ENCODE peak calls at places on chromosomes 7 and 10, in four cellular contexts. C is lung, D is SK-N-SH, E is fibroblast of pulmonary artery. Z is an unnamed sample.

GRCh38 chr10:100562806-100563293 is 27.1 kb downstream of the HIF1AN start:
- DNase-seq in C (no peak), D (peak), E (peak), Z (no peak)

GRCh38 chr7:47579458-47579857 is 2.5 kb downstream of the TNS3 start:
- DNase-seq in C (no peak), D (no peak), E (no peak), Z (no peak)

GRCh38 chr10:131959841-131960240 is 21.9 kb downstream of the BNIP3 start:
- DNase-seq in C (no peak), D (no peak), E (no peak), Z (no peak)

GRCh38 chr10:77710081-77710551 is 72.5 kb upstream of the KCNMA1 start:
- DNase-seq in C (no peak), D (no peak), E (no peak), Z (no peak)

GRCh38 chr7:131786204-131786603 is 229.8 kb upstream of the PODXL start:
- DNase-seq in C (no peak), D (no peak), E (no peak), Z (no peak)

GRCh38 chr7:123537026-123537642 is 2.7 kb upstream of the IQUB start:
- DNase-seq in C (no peak), D (no peak), E (peak), Z (no peak)

GRCh38 chr10:10845826-10846225 is 171.8 kb upstream of the CELF2 start:
- DNase-seq in C (no peak), D (no peak), E (no peak), Z (no peak)

GRCh38 chr10:128009768-128010167 is 102.9 kb downstream of the PTPRE start:
- DNase-seq in C (no peak), D (no peak), E (no peak), Z (no peak)

GRCh38 chr10:20147679-20148078 is 331.4 kb downstream of the PLXDC2 start:
- DNase-seq in C (no peak), D (no peak), E (no peak), Z (no peak)

GRCh38 chr7:140655511-140656408 is 15.1 kb upstream of the DENND2A start:
- DNase-seq in C (no peak), D (no peak), E (no peak), Z (peak)

GRCh38 chr7:64528770-64529169 is 34.1 kb downstream of the ZNF680 start:
- DNase-seq in C (no peak), D (no peak), E (no peak), Z (no peak)

GRCh38 chr7:139526578-139527544 is 3.4 kb downstream of the CLEC2L start:
- DNase-seq in C (no peak), D (no peak), E (peak), Z (no peak)

GRCh38 chr7:84107259-84107658 is 87.3 kb downstream of the SEMA3A start:
- DNase-seq in C (no peak), D (no peak), E (no peak), Z (no peak)

GRCh38 chr7:542935-543789 is 23.5 kb upstream of the PDGFA start:
- DNase-seq in C (no peak), D (no peak), E (peak), Z (peak)

GRCh38 chr7:123599766-123600165 is 1.9 kb upstream of the ASB15 start:
- DNase-seq in C (no peak), D (no peak), E (no peak), Z (no peak)

GRCh38 chr7:18040196-18040595 is 12.6 kb upstream of the PRPS1L1 start:
- DNase-seq in C (no peak), D (no peak), E (peak), Z (no peak)

GRCh38 chr10:87817291-87817872 is 644 bp downstream of the ATAD1 start:
- DNase-seq in C (no peak), D (no peak), E (peak), Z (no peak)

GRCh38 chr7:140327261-140327661 is 71.1 kb downstream of the SLC37A3 start:
- DNase-seq in C (no peak), D (peak), E (no peak), Z (no peak)

GRCh38 chr7:109322833-109323232 is 753.2 kb downstream of the DNAJB9 start:
- DNase-seq in C (no peak), D (no peak), E (no peak), Z (no peak)

GRCh38 chr7:137801003-137801402 is 45.8 kb downstream of the DGKI start:
- DNase-seq in C (no peak), D (no peak), E (peak), Z (no peak)

DNA sequence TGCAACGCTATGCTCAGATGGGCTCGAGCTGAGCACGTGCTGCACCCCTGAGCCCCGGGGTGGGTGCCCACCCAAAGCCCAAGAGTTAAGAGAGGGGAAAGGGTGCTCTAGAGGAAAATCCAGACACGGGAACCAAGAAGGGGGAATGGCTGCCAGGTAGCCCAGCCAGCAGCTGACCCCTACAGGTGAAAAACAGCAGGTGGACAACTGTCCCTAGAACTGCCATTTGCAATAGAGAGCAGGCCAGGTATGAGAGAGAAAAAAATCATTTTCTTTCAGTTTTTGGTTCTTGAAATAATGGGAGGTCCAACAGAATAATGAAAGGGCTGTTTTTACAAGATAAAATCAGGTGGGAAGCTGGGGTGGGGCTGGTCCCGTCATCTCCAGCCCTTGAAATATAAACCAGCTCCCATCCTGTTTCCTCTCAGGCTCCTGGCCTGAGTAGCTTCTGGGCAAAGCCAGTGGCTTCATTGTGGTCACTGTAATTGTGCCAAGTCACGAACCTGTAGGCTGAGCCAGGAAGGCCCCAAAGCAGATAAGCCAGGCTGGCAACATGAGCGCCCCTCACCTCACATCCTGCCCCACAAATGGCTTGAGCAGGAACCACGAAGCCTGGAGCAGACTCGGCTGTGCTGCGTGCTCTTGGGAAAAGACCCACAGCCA is 257.8 kb downstream of the SNX10 start:
- DNase-seq in C (no peak), D (no peak), E (peak), Z (no peak)
- TF ChIP-seq CTCF in C (no peak), D (no peak), E (no peak), Z (no peak)

DNA sequence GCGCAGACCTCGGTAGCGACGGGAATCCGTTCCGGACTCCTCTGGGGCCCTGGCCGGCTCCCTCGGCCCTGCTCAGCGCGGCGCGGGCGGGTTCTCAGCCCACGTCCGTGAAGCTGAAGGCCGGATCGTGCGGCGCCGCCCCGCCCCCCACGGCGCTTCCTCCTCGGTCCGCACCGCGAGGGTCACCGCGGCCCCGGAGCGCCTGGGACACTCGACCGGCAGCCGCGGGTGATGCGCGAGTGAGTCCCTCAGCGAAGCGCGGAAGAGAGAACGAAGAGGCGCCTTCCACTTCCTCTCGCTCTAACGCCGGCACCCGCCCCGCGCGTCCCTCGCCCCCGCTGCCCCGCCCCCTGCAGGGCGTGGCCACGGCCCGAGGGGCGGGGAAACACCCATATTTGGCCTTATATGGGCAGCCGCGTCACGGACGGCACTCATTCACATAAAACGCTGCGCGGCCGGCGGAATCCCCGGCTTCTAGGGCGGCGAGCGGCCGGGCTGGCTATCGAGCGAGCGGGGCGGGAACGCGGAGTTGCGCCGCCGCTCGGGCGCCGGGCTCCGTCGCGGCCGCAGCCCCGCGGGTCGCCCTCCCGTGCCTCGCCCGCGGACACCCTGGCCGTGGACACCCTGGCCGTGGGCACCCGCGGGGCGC is at the start of gene DUSP5:
- DNase-seq in C (peak), D (peak), E (peak), Z (peak)
- TF ChIP-seq CTCF in C (no peak), D (no peak), E (no peak), Z (no peak)

GRCh38 chr7:114405427-114405826 is 9.2 kb upstream of the FOXP2 start:
- DNase-seq in C (no peak), D (no peak), E (peak), Z (no peak)
- TF ChIP-seq CTCF in C (no peak), D (peak), E (peak), Z (peak)

GRCh38 chr10:34723746-34724145 is 91.3 kb downstream of the PARD3 start:
- DNase-seq in C (no peak), D (peak), E (peak), Z (no peak)
- TF ChIP-seq CTCF in C (peak), D (peak), E (peak), Z (peak)

GRCh38 chr7:66778201-66778600 is 37.7 kb downstream of the RABGEF1 start:
- DNase-seq in C (no peak), D (no peak), E (peak), Z (no peak)
- TF ChIP-seq CTCF in C (no peak), D (no peak), E (no peak), Z (no peak)

DNA sequence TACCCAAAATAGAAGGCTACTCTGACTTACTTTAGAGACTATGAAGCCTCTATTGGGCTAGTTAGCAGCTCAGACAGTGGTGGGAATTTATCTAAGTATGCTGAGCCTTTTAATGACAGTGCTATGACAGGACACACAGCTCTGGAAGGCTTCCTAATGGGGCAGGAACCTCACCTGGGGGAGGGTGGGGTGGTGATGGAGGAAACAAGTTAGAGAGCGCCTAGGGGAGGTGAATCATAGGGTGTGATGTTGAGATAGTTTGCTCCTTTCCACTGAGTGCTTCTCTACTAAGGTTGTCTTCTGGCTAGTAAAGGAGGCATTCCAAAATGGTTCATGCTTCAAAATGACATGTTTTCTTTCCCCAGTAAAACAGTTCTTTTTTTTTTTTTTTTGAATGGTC is 42.1 kb downstream of the PPP1R9A start:
- DNase-seq in C (no peak), D (no peak), E (no peak), Z (no peak)
- TF ChIP-seq CTCF in C (no peak), D (no peak), E (no peak), Z (no peak)

GRCh38 chr7:157239571-157240270 is 97.1 kb upstream of the DNAJB6 start:
- DNase-seq in C (no peak), D (no peak), E (no peak), Z (no peak)
- TF ChIP-seq CTCF in C (no peak), D (peak), E (no peak), Z (peak)

DNA sequence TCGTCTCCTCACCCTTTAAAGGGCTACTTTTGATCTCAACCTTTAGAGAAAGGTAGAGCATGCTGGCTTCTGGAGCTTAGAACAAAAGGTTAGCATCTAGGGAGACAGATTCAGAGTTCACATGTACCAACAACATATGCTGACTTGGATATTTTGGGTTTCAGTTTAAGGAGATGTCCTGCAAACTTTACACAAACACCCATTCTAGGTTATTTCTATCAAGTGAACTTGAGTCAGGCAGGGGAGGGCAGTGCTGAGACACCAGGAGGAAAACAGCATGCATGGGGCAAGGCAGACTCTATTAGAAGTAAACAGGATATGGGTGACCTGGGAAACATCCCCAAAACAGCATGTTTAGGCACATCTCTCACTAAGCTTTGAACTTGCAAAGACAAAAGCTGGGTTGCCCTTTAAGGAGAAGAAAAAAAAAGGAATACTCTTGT is 43.8 kb downstream of the ARL4A start:
- DNase-seq in C (no peak), D (no peak), E (peak), Z (no peak)
- TF ChIP-seq CTCF in C (no peak), D (no peak), E (peak), Z (peak)

GRCh38 chr7:15326044-15326644 is 235.7 kb downstream of the AGMO start:
- DNase-seq in C (no peak), D (peak), E (peak), Z (no peak)
- TF ChIP-seq CTCF in C (no peak), D (peak), E (peak), Z (peak)

DNA sequence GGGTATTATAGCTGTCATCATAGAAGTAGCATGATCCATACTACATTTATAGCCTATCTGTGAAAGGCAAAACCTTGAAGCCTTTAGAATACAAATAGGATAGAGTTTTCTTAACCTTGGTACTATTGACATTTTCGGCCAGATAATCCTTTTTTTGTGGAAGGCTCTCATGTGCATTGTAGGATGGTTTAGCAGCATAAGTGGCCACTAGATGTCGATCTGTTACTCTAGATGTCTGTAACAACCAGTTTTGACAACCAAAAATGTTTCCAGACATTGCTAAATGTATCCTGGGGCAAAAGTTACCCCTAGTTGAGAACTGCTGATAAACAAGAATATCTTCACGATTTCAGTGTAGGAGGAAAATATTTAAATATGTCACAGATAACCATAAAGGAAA is 319.4 kb upstream of the GALNT17 start:
- DNase-seq in C (no peak), D (no peak), E (no peak), Z (no peak)
- TF ChIP-seq CTCF in C (no peak), D (peak), E (no peak), Z (peak)